ENCODE peak calls at places on chromosomes 4 and X, in eight cellular contexts. D is A673, S is bronchial epithelial cell, O is upper lobe of left lung, A is DND-41, T is IMR-90, J is cardiac fibroblast, N is uterus. C is an unnamed sample.

GRCh38 chr4:120293341-120293740 is 226.7 kb upstream of the MAD2L1 start:
- DNase-seq in D (no peak), S (no peak), O (no peak), A (no peak), T (no peak), J (no peak), N (no peak), C (no peak)

GRCh38 chrX:38379088-38379487 is 26.7 kb downstream of the OTC start:
- DNase-seq in D (no peak), S (no peak), O (no peak), A (no peak), T (no peak), J (peak; percentile 1), N (no peak), C (no peak)

GRCh38 chr4:72468904-72469502 is 100.0 kb downstream of the ADAMTS3 start:
- DNase-seq in D (peak; percentile 13), S (peak; percentile 54), O (no peak), A (no peak), T (peak; percentile 20), J (peak; percentile 52), N (no peak), C (no peak)

GRCh38 chr4:13264126-13264525 is 220.0 kb downstream of the RAB28 start:
- DNase-seq in D (no peak), S (peak; percentile 4), O (no peak), A (no peak), T (no peak), J (peak; percentile 12), N (no peak), C (no peak)

GRCh38 chrX:10470009-10470408 is 150.4 kb downstream of the MID1 start:
- DNase-seq in D (no peak), S (no peak), O (no peak), A (no peak), T (peak; percentile 10), J (no peak), N (no peak), C (no peak)

GRCh38 chr4:145481164-145481941 is at the start of gene SMAD1:
- DNase-seq in D (peak; percentile 91), S (peak; percentile 60), O (peak; percentile 80), A (peak; percentile 19), T (peak; percentile 82), J (peak; percentile 89), N (peak; percentile 74), C (peak; percentile 92)

GRCh38 chr4:137519406-137519805 is 12.9 kb downstream of the PCDH18 start:
- DNase-seq in D (no peak), S (peak; percentile 49), O (no peak), A (no peak), T (peak; percentile 83), J (peak; percentile 73), N (no peak), C (no peak)

GRCh38 chr4:140609548-140610425 is 41.0 kb upstream of the UCP1 start:
- DNase-seq in D (peak; percentile 76), S (peak; percentile 51), O (no peak), A (no peak), T (peak; percentile 55), J (peak; percentile 61), N (no peak), C (no peak)

GRCh38 chrX:18598413-18598812 is 73.5 kb downstream of the RS1 start:
- DNase-seq in D (no peak), S (no peak), O (no peak), A (no peak), T (peak; percentile 20), J (no peak), N (no peak), C (no peak)

GRCh38 chr4:7045961-7046921 is 3.1 kb downstream of the TADA2B start:
- DNase-seq in D (no peak), S (no peak), O (no peak), A (peak; percentile 20), T (no peak), J (no peak), N (no peak), C (no peak)

GRCh38 chrX:15911729-15912550 is 57.3 kb upstream of the AP1S2 start:
- DNase-seq in D (no peak), S (no peak), O (peak; percentile 48), A (no peak), T (no peak), J (peak; percentile 11), N (no peak), C (no peak)

GRCh38 chr4:162461952-162462351 is 298.2 kb upstream of the FSTL5 start:
- DNase-seq in D (peak; percentile 25), S (peak; percentile 37), O (no peak), A (no peak), T (no peak), J (no peak), N (no peak), C (no peak)

GRCh38 chrX:153336128-153336894 is 2.4 kb downstream of the ZNF275 start:
- DNase-seq in D (no peak), S (peak; percentile 31), O (no peak), A (no peak), T (no peak), J (no peak), N (no peak), C (no peak)

GRCh38 chr4:123547167-123547817 is 150.7 kb downstream of the SPRY1 start:
- DNase-seq in D (no peak), S (peak; percentile 77), O (peak; percentile 93), A (no peak), T (no peak), J (no peak), N (no peak), C (no peak)

GRCh38 chr4:189843392-189844009 is 97.2 kb upstream of the FRG1 start:
- DNase-seq in D (no peak), S (no peak), O (no peak), A (no peak), T (no peak), J (no peak), N (no peak), C (no peak)

GRCh38 chr4:184312126-184312525 is 94.5 kb upstream of the ENPP6 start:
- DNase-seq in D (no peak), S (no peak), O (no peak), A (no peak), T (no peak), J (no peak), N (no peak), C (no peak)

GRCh38 chr4:56981795-56982201 is 3.1 kb downstream of the POLR2B start:
- DNase-seq in D (no peak), S (peak; percentile 29), O (no peak), A (no peak), T (peak; percentile 69), J (peak; percentile 66), N (no peak), C (no peak)

GRCh38 chrX:124217289-124218251 is 114.9 kb upstream of the TEX13D start:
- DNase-seq in D (peak; percentile 88), S (peak; percentile 53), O (peak; percentile 36), A (peak; percentile 86), T (no peak), J (peak; percentile 0), N (no peak), C (no peak)

GRCh38 chr4:164847967-164848649 is 28.9 kb upstream of the APELA start:
- DNase-seq in D (no peak), S (no peak), O (no peak), A (no peak), T (no peak), J (no peak), N (no peak), C (no peak)

GRCh38 chrX:109140463-109140862 is 341.4 kb downstream of the GUCY2F start:
- DNase-seq in D (no peak), S (no peak), O (no peak), A (no peak), T (no peak), J (no peak), N (no peak), C (no peak)

GRCh38 chrX:137430301-137430700 is 135.6 kb upstream of the ZIC3 start:
- DNase-seq in D (no peak), S (no peak), O (no peak), A (no peak), T (no peak), J (no peak), N (no peak), C (no peak)
- H3K4me3 ChIP-seq in D (no peak overlapping the region), S (no peak overlapping the region), O (no peak overlapping the region), A (no peak overlapping the region), T (no peak overlapping the region), J (no peak overlapping the region), N (no peak overlapping the region), C (no peak overlapping the region)

DNA sequence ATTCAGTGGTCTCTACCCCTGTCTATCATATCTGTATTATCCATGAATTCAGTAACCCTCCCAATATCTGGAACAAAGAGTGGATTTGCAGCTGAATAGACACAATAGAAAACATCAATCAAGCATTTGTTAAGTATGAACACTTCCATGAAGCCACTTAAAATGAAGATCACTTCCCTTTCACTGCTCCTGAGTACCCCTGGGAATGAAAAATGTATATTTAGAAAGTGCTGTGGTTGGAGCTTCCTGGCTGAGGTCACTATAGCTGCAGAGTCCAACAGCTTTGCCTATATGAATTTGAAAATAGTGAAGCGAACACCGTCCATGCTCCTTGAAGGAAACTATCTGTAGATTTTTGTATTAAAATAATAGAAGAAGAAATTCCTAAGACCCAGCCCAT is 227.0 kb downstream of the DTHD1 start:
- DNase-seq in D (no peak), S (no peak), O (no peak), A (no peak), T (no peak), J (no peak), N (no peak), C (no peak)
- TF ChIP-seq CTCF in D (no peak), S (no peak), O (no peak), A (no peak), T (no peak), J (no peak), N (no peak), C (no peak)

GRCh38 chr4:150080335-150080734 is 2.1 kb downstream of the DCLK2 start:
- DNase-seq in D (peak; percentile 40), S (no peak), O (no peak), A (no peak), T (peak; percentile 63), J (peak; percentile 20), N (no peak), C (no peak)

GRCh38 chr4:150078041-150078995 is at the start of gene DCLK2:
- DNase-seq in D (peak; percentile 85), S (no peak), O (peak; percentile 35), A (no peak), T (peak; percentile 87), J (peak; percentile 95), N (peak; percentile 90), C (peak; percentile 83)

GRCh38 chr4:150078996-150079581 is 844 bp downstream of the DCLK2 start:
- DNase-seq in D (peak; percentile 60), S (no peak), O (peak; percentile 24), A (no peak), T (peak; percentile 40), J (peak; percentile 13), N (peak; percentile 37), C (peak; percentile 64)

GRCh38 chr4:150082241-150082640 is 4.0 kb downstream of the DCLK2 start:
- DNase-seq in D (no peak), S (no peak), O (no peak), A (no peak), T (no peak), J (no peak), N (no peak), C (peak; percentile 37)

GRCh38 chr4:150080875-150081274 is 2.6 kb downstream of the DCLK2 start:
- DNase-seq in D (no peak), S (no peak), O (no peak), A (no peak), T (peak; percentile 35), J (no peak), N (no peak), C (no peak)
- H3K4me3 ChIP-seq in D (no peak overlapping the region), S (no peak overlapping the region), O (no peak overlapping the region), A (no peak overlapping the region), T (peak overlapping the region; percentile 78), J (no peak overlapping the region), N (no peak overlapping the region), C (no peak overlapping the region)

GRCh38 chrX:100587846-100588245 is 3.1 kb downstream of the TNMD start:
- DNase-seq in D (no peak), S (no peak), O (no peak), A (no peak), T (no peak), J (no peak), N (no peak), C (no peak)

GRCh38 chrX:100584636-100585035 is at the start of gene TNMD:
- DNase-seq in D (no peak), S (no peak), O (no peak), A (no peak), T (no peak), J (no peak), N (no peak), C (no peak)
- TF ChIP-seq CTCF in D (no peak), S (no peak), O (no peak), A (no peak), T (no peak), J (no peak), N (no peak), C (no peak)

C was measured in WERI-Rb-1.